ENCODE peak calls at places on chromosomes 6 and 20, in five cellular contexts. One of them, this sample, is unnamed. For H3K9me3, the result is how much of the 10 kb centered on the place peaks cover.

GRCh38 chr6:69985180-69985579 is 118.8 kb downstream of the COL19A1 start:
- DNase-seq in uterus: no peak
- DNase-seq in CD4-positive, CD25-positive, alpha-beta regulatory T cell: no peak
- DNase-seq in A549: no peak
- DNase-seq in neuronal stem cell: no peak
- DNase-seq in this sample: no peak

GRCh38 chr20:32784369-32785080 is 22.3 kb downstream of the DNMT3B start:
- DNase-seq in uterus: no peak
- DNase-seq in CD4-positive, CD25-positive, alpha-beta regulatory T cell: no peak
- DNase-seq in A549: no peak
- DNase-seq in neuronal stem cell: no peak
- DNase-seq in this sample: no peak

GRCh38 chr6:134732761-134733160 is 217.1 kb downstream of the ALDH8A1 start:
- DNase-seq in uterus: no peak
- DNase-seq in CD4-positive, CD25-positive, alpha-beta regulatory T cell: no peak
- DNase-seq in A549: no peak
- DNase-seq in neuronal stem cell: no peak
- DNase-seq in this sample: no peak

GRCh38 chr6:84685983-84686584 is 78.3 kb downstream of the TBX18 start:
- DNase-seq in uterus: no peak
- DNase-seq in CD4-positive, CD25-positive, alpha-beta regulatory T cell: no peak
- DNase-seq in A549: peak
- DNase-seq in neuronal stem cell: no peak
- DNase-seq in this sample: no peak

GRCh38 chr6:131070061-131070460 is 7.0 kb upstream of the EPB41L2 start:
- DNase-seq in uterus: no peak
- DNase-seq in CD4-positive, CD25-positive, alpha-beta regulatory T cell: no peak
- DNase-seq in A549: no peak
- DNase-seq in neuronal stem cell: no peak
- DNase-seq in this sample: no peak

GRCh38 chr6:168631589-168631988 is 190.6 kb downstream of the SMOC2 start:
- DNase-seq in uterus: no peak
- DNase-seq in CD4-positive, CD25-positive, alpha-beta regulatory T cell: no peak
- DNase-seq in A549: no peak
- DNase-seq in neuronal stem cell: no peak
- DNase-seq in this sample: no peak

GRCh38 chr6:150987855-150988484 is 122.5 kb downstream of the MTHFD1L start:
- DNase-seq in uterus: no peak
- DNase-seq in CD4-positive, CD25-positive, alpha-beta regulatory T cell: no peak
- DNase-seq in A549: no peak
- DNase-seq in neuronal stem cell: no peak
- DNase-seq in this sample: no peak

GRCh38 chr6:78363688-78364087 is 503.7 kb upstream of the IRAK1BP1 start:
- DNase-seq in uterus: no peak
- DNase-seq in CD4-positive, CD25-positive, alpha-beta regulatory T cell: no peak
- DNase-seq in A549: no peak
- DNase-seq in neuronal stem cell: no peak
- DNase-seq in this sample: no peak

GRCh38 chr20:52191132-52191435 is 495 bp downstream of the ZFP64 start:
- DNase-seq in uterus: no peak
- DNase-seq in CD4-positive, CD25-positive, alpha-beta regulatory T cell: no peak
- DNase-seq in A549: peak
- DNase-seq in neuronal stem cell: no peak
- DNase-seq in this sample: no peak

GRCh38 chr6:169845426-169846285 is 94.2 kb downstream of the ERMARD start:
- DNase-seq in uterus: no peak
- DNase-seq in CD4-positive, CD25-positive, alpha-beta regulatory T cell: no peak
- DNase-seq in A549: no peak
- DNase-seq in neuronal stem cell: no peak
- DNase-seq in this sample: no peak

GRCh38 chr6:113433506-113433991 is 423.6 kb upstream of the MARCKS start:
- DNase-seq in uterus: peak
- DNase-seq in CD4-positive, CD25-positive, alpha-beta regulatory T cell: no peak
- DNase-seq in A549: no peak
- DNase-seq in neuronal stem cell: no peak
- DNase-seq in this sample: no peak

GRCh38 chr20:56805313-56805712 is 176.2 kb downstream of the TFAP2C start:
- DNase-seq in uterus: no peak
- DNase-seq in CD4-positive, CD25-positive, alpha-beta regulatory T cell: no peak
- DNase-seq in A549: no peak
- DNase-seq in neuronal stem cell: no peak
- DNase-seq in this sample: no peak

GRCh38 chr20:37526839-37527637 is 638 bp downstream of the BLCAP start:
- DNase-seq in uterus: no peak
- DNase-seq in CD4-positive, CD25-positive, alpha-beta regulatory T cell: no peak
- DNase-seq in A549: peak
- DNase-seq in neuronal stem cell: no peak
- DNase-seq in this sample: no peak

GRCh38 chr20:63628246-63628975 is 1.5 kb upstream of the GMEB2 start:
- DNase-seq in uterus: peak
- DNase-seq in CD4-positive, CD25-positive, alpha-beta regulatory T cell: no peak
- DNase-seq in A549: peak
- DNase-seq in neuronal stem cell: no peak
- DNase-seq in this sample: no peak

GRCh38 chr6:75282706-75283105 is 1.9 kb downstream of the TMEM30A start:
- DNase-seq in uterus: no peak
- DNase-seq in CD4-positive, CD25-positive, alpha-beta regulatory T cell: no peak
- DNase-seq in A549: no peak
- DNase-seq in neuronal stem cell: no peak
- DNase-seq in this sample: no peak

GRCh38 chr6:150939399-150939798 is 73.9 kb downstream of the MTHFD1L start:
- DNase-seq in uterus: no peak
- DNase-seq in CD4-positive, CD25-positive, alpha-beta regulatory T cell: no peak
- DNase-seq in A549: no peak
- DNase-seq in neuronal stem cell: no peak
- DNase-seq in this sample: no peak

GRCh38 chr6:50952092-50952932 is 133.6 kb downstream of the TFAP2B start:
- DNase-seq in uterus: no peak
- DNase-seq in CD4-positive, CD25-positive, alpha-beta regulatory T cell: no peak
- DNase-seq in A549: no peak
- DNase-seq in neuronal stem cell: no peak
- DNase-seq in this sample: no peak

GRCh38 chr20:10216146-10216741 is 2.4 kb upstream of the SNAP25 start:
- DNase-seq in uterus: no peak
- DNase-seq in CD4-positive, CD25-positive, alpha-beta regulatory T cell: no peak
- DNase-seq in A549: no peak
- DNase-seq in neuronal stem cell: no peak
- DNase-seq in this sample: no peak

GRCh38 chr6:3884007-3884745 is 35.0 kb downstream of the FAM50B start:
- DNase-seq in uterus: no peak
- DNase-seq in CD4-positive, CD25-positive, alpha-beta regulatory T cell: no peak
- DNase-seq in A549: peak
- DNase-seq in neuronal stem cell: no peak
- DNase-seq in this sample: no peak

GRCh38 chr6:108115598-108116058 is 41.1 kb upstream of the OSTM1 start:
- DNase-seq in uterus: no peak
- DNase-seq in CD4-positive, CD25-positive, alpha-beta regulatory T cell: no peak
- DNase-seq in A549: peak
- DNase-seq in neuronal stem cell: peak
- DNase-seq in this sample: no peak

GRCh38 chr6:85641522-85641915 is 1.2 kb downstream of the SYNCRIP start:
- DNase-seq in uterus: no peak
- DNase-seq in CD4-positive, CD25-positive, alpha-beta regulatory T cell: no peak
- DNase-seq in A549: no peak
- DNase-seq in neuronal stem cell: no peak
- DNase-seq in this sample: no peak

GRCh38 chr6:168127384-168127868 is 48.4 kb upstream of the FRMD1 start:
- DNase-seq in uterus: peak
- DNase-seq in CD4-positive, CD25-positive, alpha-beta regulatory T cell: no peak
- DNase-seq in A549: no peak
- DNase-seq in neuronal stem cell: no peak
- DNase-seq in this sample: no peak

GRCh38 chr20:22339946-22340345 is 244.4 kb downstream of the FOXA2 start:
- DNase-seq in uterus: no peak
- DNase-seq in CD4-positive, CD25-positive, alpha-beta regulatory T cell: no peak
- DNase-seq in A549: no peak
- DNase-seq in neuronal stem cell: no peak
- DNase-seq in this sample: no peak

GRCh38 chr6:11700118-11700718 is 78.4 kb downstream of the ADTRP start:
- DNase-seq in uterus: no peak
- DNase-seq in CD4-positive, CD25-positive, alpha-beta regulatory T cell: no peak
- DNase-seq in A549: peak
- DNase-seq in neuronal stem cell: no peak
- DNase-seq in this sample: no peak

DNA sequence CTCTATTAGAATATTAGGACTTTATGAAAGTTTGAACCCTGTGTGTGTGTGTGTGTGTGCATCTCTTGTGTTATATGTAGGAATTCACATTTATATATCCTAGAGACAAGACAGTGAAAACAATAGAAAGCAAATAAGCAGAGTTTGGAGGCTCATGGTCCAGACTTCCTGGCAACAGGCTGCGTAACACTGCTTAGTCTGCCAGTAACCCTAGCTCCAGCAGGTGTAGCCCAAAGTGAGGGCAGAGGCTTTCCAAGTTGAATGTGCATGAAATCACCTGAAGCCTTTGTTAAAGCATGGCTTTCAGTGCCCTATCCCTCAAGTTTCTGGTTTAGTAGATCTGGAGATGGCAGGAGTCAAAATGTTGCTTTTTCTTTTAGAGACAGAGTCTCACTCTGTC is 569.9 kb downstream of the KIF16B start:
- DNase-seq in uterus: no peak
- DNase-seq in CD4-positive, CD25-positive, alpha-beta regulatory T cell: no peak
- DNase-seq in A549: no peak
- DNase-seq in neuronal stem cell: no peak
- DNase-seq in this sample: no peak
- H3K9me3 ChIP-seq in uterus: under half
- H3K9me3 ChIP-seq in CD4-positive, CD25-positive, alpha-beta regulatory T cell: under half
- H3K9me3 ChIP-seq in A549: under half
- H3K9me3 ChIP-seq in neuronal stem cell: under half
- H3K9me3 ChIP-seq in this sample: under half

DNA sequence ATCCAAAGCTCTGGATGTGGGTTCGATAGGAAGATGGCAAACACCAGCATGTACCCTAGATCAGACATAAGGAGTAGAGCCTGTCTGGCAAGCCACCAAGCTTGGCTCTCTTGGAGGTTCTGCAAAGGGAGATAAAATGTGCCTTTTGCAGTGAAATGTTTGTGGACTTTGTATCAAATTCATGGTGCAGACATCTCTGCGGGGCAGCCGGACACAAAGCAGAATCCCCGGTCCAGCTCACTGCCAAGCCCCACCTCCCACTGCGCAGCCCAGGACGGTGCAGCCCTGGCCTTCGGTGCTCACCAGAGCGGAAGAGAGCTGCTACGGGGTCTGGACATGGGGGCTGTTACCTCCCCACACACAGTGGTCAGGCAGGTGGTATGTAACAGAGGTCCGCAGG is 333.6 kb upstream of the JARID2 start:
- DNase-seq in uterus: no peak
- DNase-seq in CD4-positive, CD25-positive, alpha-beta regulatory T cell: no peak
- DNase-seq in A549: no peak
- DNase-seq in neuronal stem cell: no peak
- DNase-seq in this sample: no peak
- H3K9me3 ChIP-seq in uterus: under half
- H3K9me3 ChIP-seq in CD4-positive, CD25-positive, alpha-beta regulatory T cell: under half
- H3K9me3 ChIP-seq in A549: under half
- H3K9me3 ChIP-seq in neuronal stem cell: under half
- H3K9me3 ChIP-seq in this sample: under half

GRCh38 chr20:16555754-16556153 is 17.5 kb downstream of the KIF16B start:
- DNase-seq in uterus: no peak
- DNase-seq in CD4-positive, CD25-positive, alpha-beta regulatory T cell: no peak
- DNase-seq in A549: no peak
- DNase-seq in neuronal stem cell: no peak
- DNase-seq in this sample: no peak
- H3K9me3 ChIP-seq in uterus: under half
- H3K9me3 ChIP-seq in CD4-positive, CD25-positive, alpha-beta regulatory T cell: under half
- H3K9me3 ChIP-seq in A549: under half
- H3K9me3 ChIP-seq in neuronal stem cell: under half
- H3K9me3 ChIP-seq in this sample: under half

GRCh38 chr6:52612336-52613096 is 35.7 kb upstream of the TRAM2 start:
- DNase-seq in uterus: no peak
- DNase-seq in CD4-positive, CD25-positive, alpha-beta regulatory T cell: no peak
- DNase-seq in A549: no peak
- DNase-seq in neuronal stem cell: no peak
- DNase-seq in this sample: no peak

GRCh38 chr6:52609968-52610367 is 33.1 kb upstream of the TRAM2 start:
- DNase-seq in uterus: no peak
- DNase-seq in CD4-positive, CD25-positive, alpha-beta regulatory T cell: no peak
- DNase-seq in A549: no peak
- DNase-seq in neuronal stem cell: no peak
- DNase-seq in this sample: no peak

GRCh38 chr6:52611833-52612232 is 35.0 kb upstream of the TRAM2 start:
- DNase-seq in uterus: no peak
- DNase-seq in CD4-positive, CD25-positive, alpha-beta regulatory T cell: no peak
- DNase-seq in A549: no peak
- DNase-seq in neuronal stem cell: no peak
- DNase-seq in this sample: no peak

GRCh38 chr6:52605610-52606185 is 28.8 kb upstream of the TRAM2 start:
- DNase-seq in uterus: no peak
- DNase-seq in CD4-positive, CD25-positive, alpha-beta regulatory T cell: no peak
- DNase-seq in A549: no peak
- DNase-seq in neuronal stem cell: no peak
- DNase-seq in this sample: no peak

GRCh38 chr6:52610745-52611355 is 34.0 kb upstream of the TRAM2 start:
- DNase-seq in uterus: no peak
- DNase-seq in CD4-positive, CD25-positive, alpha-beta regulatory T cell: no peak
- DNase-seq in A549: no peak
- DNase-seq in neuronal stem cell: no peak
- DNase-seq in this sample: no peak
- H3K9me3 ChIP-seq in uterus: under half
- H3K9me3 ChIP-seq in CD4-positive, CD25-positive, alpha-beta regulatory T cell: under half
- H3K9me3 ChIP-seq in A549: under half
- H3K9me3 ChIP-seq in neuronal stem cell: under half
- H3K9me3 ChIP-seq in this sample: under half

DNA sequence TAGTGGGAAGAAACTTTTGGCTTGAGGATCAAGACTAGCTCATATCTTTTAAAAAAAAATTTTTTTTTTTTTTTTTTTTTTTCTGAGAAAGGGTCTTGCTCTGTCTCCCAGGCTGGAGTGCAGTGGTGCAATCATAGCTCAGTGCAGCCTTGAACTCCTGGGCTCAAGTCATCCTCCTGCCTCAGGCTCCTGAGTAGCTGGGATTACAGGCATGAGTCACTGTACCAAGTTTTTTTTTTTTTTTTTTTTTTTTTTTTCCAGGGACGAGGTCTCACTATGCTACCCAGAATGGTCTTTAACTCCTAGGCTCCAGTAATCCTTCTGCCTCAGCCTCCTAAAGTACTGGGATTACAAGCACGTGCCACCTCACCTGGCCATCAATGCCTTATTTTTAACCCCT is 27.9 kb downstream of the GCLC start:
- DNase-seq in uterus: no peak
- DNase-seq in CD4-positive, CD25-positive, alpha-beta regulatory T cell: no peak
- DNase-seq in A549: no peak
- DNase-seq in neuronal stem cell: no peak
- DNase-seq in this sample: no peak
- H3K9me3 ChIP-seq in uterus: under half
- H3K9me3 ChIP-seq in CD4-positive, CD25-positive, alpha-beta regulatory T cell: under half
- H3K9me3 ChIP-seq in A549: under half
- H3K9me3 ChIP-seq in neuronal stem cell: under half
- H3K9me3 ChIP-seq in this sample: under half

This sample was measured in T-helper 17 cell.